ENCODE peak calls at places on chromosomes 13 and 19, in eight cellular contexts. B is neural crest cell, A is GM10248, E is HepG2, Z is transverse colon, J is brain microvascular endothelial cell, P is fibroblast of lung, R is omental fat pad. H is an unnamed sample.

GRCh38 chr19:19445911-19446361 is 40.5 kb downstream of the GATAD2A start:
- DNase-seq in B (no peak), A (peak; percentile 57), E (no peak), Z (no peak), J (no peak), P (peak; percentile 53), R (no peak), H (peak; percentile 64)

GRCh38 chr13:80716610-80717081 is 375.7 kb upstream of the SPRY2 start:
- DNase-seq in B (no peak), A (no peak), E (no peak), Z (no peak), J (no peak), P (no peak), R (peak; percentile 33), H (no peak)

GRCh38 chr13:109135018-109135417 is 505.6 kb downstream of the MYO16 start:
- DNase-seq in B (no peak), A (no peak), E (no peak), Z (no peak), J (no peak), P (no peak), R (no peak), H (no peak)

GRCh38 chr13:48429886-48430285 is 17.0 kb upstream of the LPAR6 start:
- DNase-seq in B (no peak), A (peak; percentile 14), E (no peak), Z (no peak), J (no peak), P (no peak), R (no peak), H (no peak)

GRCh38 chr13:48402325-48402962 is 10.5 kb downstream of the LPAR6 start:
- DNase-seq in B (no peak), A (no peak), E (no peak), Z (no peak), J (no peak), P (no peak), R (no peak), H (peak; percentile 17)

GRCh38 chr19:2491130-2491801 is 15.3 kb downstream of the GADD45B start:
- DNase-seq in B (no peak), A (no peak), E (no peak), Z (peak; percentile 96), J (peak; percentile 91), P (peak; percentile 92), R (no peak), H (no peak)

GRCh38 chr19:15423130-15423529 is 4.3 kb upstream of the AKAP8L start:
- DNase-seq in B (no peak), A (no peak), E (no peak), Z (no peak), J (no peak), P (no peak), R (no peak), H (no peak)

GRCh38 chr13:28872427-28873176 is 52.5 kb downstream of the MTUS2 start:
- DNase-seq in B (no peak), A (no peak), E (no peak), Z (no peak), J (no peak), P (no peak), R (no peak), H (no peak)

GRCh38 chr19:35292986-35293732 is 1.2 kb downstream of the MAG start:
- DNase-seq in B (no peak), A (no peak), E (no peak), Z (no peak), J (no peak), P (no peak), R (no peak), H (no peak)

GRCh38 chr19:18768046-18768771 is 22.9 kb downstream of the COMP start:
- DNase-seq in B (no peak), A (no peak), E (no peak), Z (no peak), J (no peak), P (no peak), R (no peak), H (no peak)

GRCh38 chr19:33698576-33699435 is 77.1 kb downstream of the CHST8 start:
- DNase-seq in B (no peak), A (no peak), E (no peak), Z (no peak), J (no peak), P (no peak), R (no peak), H (no peak)

GRCh38 chr19:31535691-31536460 is 186.6 kb upstream of the TSHZ3 start:
- DNase-seq in B (no peak), A (no peak), E (no peak), Z (no peak), J (no peak), P (no peak), R (no peak), H (no peak)

GRCh38 chr19:996051-996838 is 4.0 kb upstream of the GRIN3B start:
- DNase-seq in B (no peak), A (peak; percentile 72), E (no peak), Z (peak; percentile 75), J (peak; percentile 45), P (peak; percentile 64), R (no peak), H (peak; percentile 86)

GRCh38 chr19:14472202-14472961 is 2.8 kb downstream of the PTGER1 start:
- DNase-seq in B (peak; percentile 95), A (peak; percentile 92), E (no peak), Z (peak; percentile 76), J (no peak), P (no peak), R (peak; percentile 73), H (peak; percentile 91)

GRCh38 chr13:47250141-47250540 is 353.3 kb upstream of the HTR2A start:
- DNase-seq in B (no peak), A (no peak), E (no peak), Z (no peak), J (peak; percentile 22), P (peak; percentile 91), R (no peak), H (no peak)

GRCh38 chr19:34381399-34382251 is 16.6 kb downstream of the GPI start:
- DNase-seq in B (no peak), A (no peak), E (no peak), Z (no peak), J (no peak), P (no peak), R (no peak), H (no peak)

GRCh38 chr19:58196911-58197616 is 14.2 kb downstream of the ZNF274 start:
- DNase-seq in B (no peak), A (no peak), E (peak; percentile 10), Z (no peak), J (no peak), P (peak; percentile 36), R (no peak), H (no peak)

GRCh38 chr19:33665776-33666175 is 44.0 kb downstream of the CHST8 start:
- DNase-seq in B (no peak), A (no peak), E (no peak), Z (no peak), J (no peak), P (no peak), R (no peak), H (no peak)

GRCh38 chr19:35986111-35986510 is 8.9 kb upstream of the SDHAF1 start:
- DNase-seq in B (no peak), A (no peak), E (no peak), Z (no peak), J (no peak), P (no peak), R (no peak), H (no peak)

GRCh38 chr19:32489971-32490370 is 84.4 kb downstream of the DPY19L3 start:
- DNase-seq in B (no peak), A (no peak), E (no peak), Z (no peak), J (no peak), P (no peak), R (no peak), H (no peak)

GRCh38 chr13:91817250-91817649 is 418.8 kb downstream of the GPC5 start:
- DNase-seq in B (no peak), A (no peak), E (peak; percentile 1), Z (no peak), J (peak; percentile 7), P (peak; percentile 30), R (no peak), H (no peak)

GRCh38 chr13:98187155-98187726 is 10.2 kb upstream of the RNF113B start:
- DNase-seq in B (no peak), A (no peak), E (no peak), Z (no peak), J (no peak), P (no peak), R (no peak), H (no peak)

GRCh38 chr19:2385053-2385721 is 25.1 kb downstream of the TMPRSS9 start:
- DNase-seq in B (peak; percentile 26), A (peak; percentile 63), E (peak; percentile 81), Z (peak; percentile 51), J (peak; percentile 59), P (peak; percentile 85), R (no peak), H (no peak)

GRCh38 chr13:53131361-53131760 is 102.7 kb downstream of the OLFM4 start:
- DNase-seq in B (no peak), A (no peak), E (no peak), Z (no peak), J (no peak), P (no peak), R (no peak), H (no peak)

GRCh38 chr13:62320129-62320724 is 904.6 kb upstream of the PCDH20 start:
- DNase-seq in B (no peak), A (peak; percentile 23), E (peak; percentile 22), Z (no peak), J (peak; percentile 24), P (peak; percentile 41), R (no peak), H (no peak)
- TF ChIP-seq CTCF in B (peak; percentile 87), A (peak; percentile 50), E (peak; percentile 58), Z (no peak), J (peak; percentile 37), P (no peak), R (no peak), H (no peak)

DNA sequence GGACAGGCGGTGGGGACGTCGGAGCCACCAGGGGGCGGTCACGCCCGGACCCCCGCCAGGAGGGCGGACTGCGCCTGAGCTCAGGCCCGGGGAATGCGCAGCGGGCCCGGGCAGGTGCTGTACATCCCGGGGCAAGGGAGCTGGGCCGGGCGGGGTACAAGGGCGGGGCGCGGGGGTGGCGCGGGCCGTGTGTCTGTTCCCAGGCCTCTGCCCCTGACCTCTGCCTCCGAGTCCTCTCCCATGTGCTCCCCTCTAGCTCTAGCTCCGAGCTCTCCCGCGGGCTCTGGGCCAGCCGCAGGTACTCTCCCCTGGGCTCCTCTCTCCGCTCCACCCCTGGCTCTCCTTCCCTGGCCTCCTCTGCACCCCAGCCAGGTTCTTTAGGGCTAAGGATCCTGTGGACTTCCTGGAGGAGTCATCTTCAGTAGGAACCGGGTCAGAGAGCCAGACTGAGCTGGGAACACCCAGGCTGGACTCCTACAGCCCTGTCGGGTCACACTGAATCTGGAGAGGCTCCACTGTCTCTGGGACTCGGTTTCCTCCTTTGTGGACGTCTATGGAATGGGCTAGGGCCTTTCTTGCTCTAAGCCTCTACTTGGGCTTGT is 2.3 kb downstream of the PPP1R13L start:
- DNase-seq in B (peak; percentile 59), A (peak; percentile 57), E (no peak), Z (peak; percentile 67), J (peak; percentile 14), P (peak; percentile 26), R (no peak), H (no peak)
- TF ChIP-seq CTCF in B (peak; percentile 78), A (peak; percentile 52), E (no peak), Z (peak; percentile 50), J (peak; percentile 68), P (no peak), R (no peak), H (peak; percentile 10)

GRCh38 chr13:95530178-95530577 is 22.3 kb upstream of the CLDN10 start:
- DNase-seq in B (no peak), A (no peak), E (peak; percentile 38), Z (no peak), J (peak; percentile 29), P (peak; percentile 86), R (no peak), H (no peak)
- TF ChIP-seq CTCF in B (no peak), A (no peak), E (no peak), Z (no peak), J (no peak), P (no peak), R (no peak), H (no peak)

GRCh38 chr13:27839809-27840467 is 47.7 kb downstream of the GSX1 start:
- DNase-seq in B (no peak), A (no peak), E (no peak), Z (no peak), J (no peak), P (peak; percentile 6), R (no peak), H (no peak)
- TF ChIP-seq CTCF in B (no peak), A (no peak), E (no peak), Z (no peak), J (no peak), P (no peak), R (no peak), H (no peak)